ENCODE peak calls at places on chromosomes 2 and 18, in six cellular contexts. One of them, this sample, is unnamed.

GRCh38 chr2:27431395-27431794 is 3.0 kb downstream of the NRBP1 start:
- DNase-seq in NCI-H446 treated with DMSO at 0.1 percent for 48 hours: no peak
- DNase-seq in NCI-H1417: no peak
- DNase-seq in H4: peak
- DNase-seq in GM03348: peak
- DNase-seq in hypothalamus: no peak
- DNase-seq in this sample: peak

GRCh38 chr2:3151153-3151918 is 226.3 kb downstream of the EIPR1 start:
- DNase-seq in NCI-H446 treated with DMSO at 0.1 percent for 48 hours: no peak
- DNase-seq in NCI-H1417: no peak
- DNase-seq in H4: no peak
- DNase-seq in GM03348: no peak
- DNase-seq in hypothalamus: no peak
- DNase-seq in this sample: peak

GRCh38 chr18:77095356-77096030 is 37.1 kb downstream of the MBP start:
- DNase-seq in NCI-H446 treated with DMSO at 0.1 percent for 48 hours: no peak
- DNase-seq in NCI-H1417: no peak
- DNase-seq in H4: no peak
- DNase-seq in GM03348: no peak
- DNase-seq in hypothalamus: no peak
- DNase-seq in this sample: peak

GRCh38 chr18:68648191-68648590 is 66.7 kb downstream of the TMX3 start:
- DNase-seq in NCI-H446 treated with DMSO at 0.1 percent for 48 hours: no peak
- DNase-seq in NCI-H1417: no peak
- DNase-seq in H4: no peak
- DNase-seq in GM03348: no peak
- DNase-seq in hypothalamus: no peak
- DNase-seq in this sample: no peak

GRCh38 chr2:178514664-178515063 is 34.4 kb downstream of the PLEKHA3 start:
- DNase-seq in NCI-H446 treated with DMSO at 0.1 percent for 48 hours: no peak
- DNase-seq in NCI-H1417: no peak
- DNase-seq in H4: peak
- DNase-seq in GM03348: peak
- DNase-seq in hypothalamus: no peak
- DNase-seq in this sample: peak

GRCh38 chr2:109209412-109209811 is 80.4 kb downstream of the SH3RF3 start:
- DNase-seq in NCI-H446 treated with DMSO at 0.1 percent for 48 hours: peak
- DNase-seq in NCI-H1417: no peak
- DNase-seq in H4: peak
- DNase-seq in GM03348: peak
- DNase-seq in hypothalamus: no peak
- DNase-seq in this sample: no peak

GRCh38 chr18:21489119-21489750 is 111.3 kb downstream of the ESCO1 start:
- DNase-seq in NCI-H446 treated with DMSO at 0.1 percent for 48 hours: peak
- DNase-seq in NCI-H1417: peak
- DNase-seq in H4: peak
- DNase-seq in GM03348: peak
- DNase-seq in hypothalamus: no peak
- DNase-seq in this sample: no peak

GRCh38 chr18:76445275-76445674 is 49.8 kb downstream of the ZNF516 start:
- DNase-seq in NCI-H446 treated with DMSO at 0.1 percent for 48 hours: no peak
- DNase-seq in NCI-H1417: no peak
- DNase-seq in H4: no peak
- DNase-seq in GM03348: peak
- DNase-seq in hypothalamus: no peak
- DNase-seq in this sample: no peak

GRCh38 chr18:78521136-78521535 is 458.5 kb upstream of the SALL3 start:
- DNase-seq in NCI-H446 treated with DMSO at 0.1 percent for 48 hours: no peak
- DNase-seq in NCI-H1417: no peak
- DNase-seq in H4: no peak
- DNase-seq in GM03348: no peak
- DNase-seq in hypothalamus: no peak
- DNase-seq in this sample: no peak

GRCh38 chr2:207265363-207265762 is 99.6 kb upstream of the KLF7 start:
- DNase-seq in NCI-H446 treated with DMSO at 0.1 percent for 48 hours: no peak
- DNase-seq in NCI-H1417: no peak
- DNase-seq in H4: no peak
- DNase-seq in GM03348: no peak
- DNase-seq in hypothalamus: no peak
- DNase-seq in this sample: no peak

GRCh38 chr18:3688682-3689081 is 238.7 kb downstream of the TGIF1 start:
- DNase-seq in NCI-H446 treated with DMSO at 0.1 percent for 48 hours: no peak
- DNase-seq in NCI-H1417: no peak
- DNase-seq in H4: peak
- DNase-seq in GM03348: peak
- DNase-seq in hypothalamus: no peak
- DNase-seq in this sample: no peak

GRCh38 chr2:64653174-64654062 is at the start of gene SERTAD2:
- DNase-seq in NCI-H446 treated with DMSO at 0.1 percent for 48 hours: peak
- DNase-seq in NCI-H1417: peak
- DNase-seq in H4: peak
- DNase-seq in GM03348: peak
- DNase-seq in hypothalamus: no peak
- DNase-seq in this sample: peak

GRCh38 chr2:222424281-222424728 is at the start of gene SGPP2:
- DNase-seq in NCI-H446 treated with DMSO at 0.1 percent for 48 hours: no peak
- DNase-seq in NCI-H1417: peak
- DNase-seq in H4: no peak
- DNase-seq in GM03348: no peak
- DNase-seq in hypothalamus: no peak
- DNase-seq in this sample: no peak

GRCh38 chr2:241378816-241379215 is 22.7 kb downstream of the FARP2 start:
- DNase-seq in NCI-H446 treated with DMSO at 0.1 percent for 48 hours: no peak
- DNase-seq in NCI-H1417: no peak
- DNase-seq in H4: no peak
- DNase-seq in GM03348: peak
- DNase-seq in hypothalamus: no peak
- DNase-seq in this sample: no peak

This sample was measured in MV-4-11.